ENCODE peak calls at places on chromosome 22, in four cellular contexts. E is GM20000, D is vagina, L is Peyer's patch. I is an unnamed sample.

GRCh38 chr22:35266277-35266676 is 9.0 kb downstream of the HMGXB4 start:
- DNase-seq in E (no peak), D (no peak), L (no peak), I (no peak)

GRCh38 chr22:25281675-25282345 is 62.4 kb downstream of the CRYBB2 start:
- DNase-seq in E (no peak), D (no peak), L (no peak), I (no peak)

GRCh38 chr22:50587407-50587806 is 4.8 kb upstream of the CHKB start:
- DNase-seq in E (no peak), D (no peak), L (no peak), I (no peak)

GRCh38 chr22:39664485-39665200 is 94.1 kb downstream of the CACNA1I start:
- DNase-seq in E (peak), D (no peak), L (no peak), I (peak)

GRCh38 chr22:22928666-22929380 is 41.2 kb downstream of the IGLL5 start:
- DNase-seq in E (peak), D (no peak), L (peak), I (peak)

GRCh38 chr22:32623943-32624342 is 149.3 kb downstream of the FBXO7 start:
- DNase-seq in E (no peak), D (no peak), L (peak), I (no peak)

GRCh38 chr22:30277547-30278344 is 11.1 kb upstream of the OSM start:
- DNase-seq in E (no peak), D (no peak), L (peak), I (no peak)

GRCh38 chr22:40312050-40312449 is 34.2 kb upstream of the ADSL start:
- DNase-seq in E (no peak), D (no peak), L (no peak), I (no peak)

GRCh38 chr22:24434472-24435322 is 7.3 kb downstream of the ADORA2A start:
- DNase-seq in E (peak), D (no peak), L (peak), I (peak)

GRCh38 chr22:50274311-50274710 is 4.1 kb upstream of the MAPK11 start:
- DNase-seq in E (peak), D (no peak), L (peak), I (no peak)

GRCh38 chr22:30538280-30538679 is 8.3 kb downstream of the SEC14L6 start:
- DNase-seq in E (no peak), D (no peak), L (no peak), I (no peak)

GRCh38 chr22:22235564-22235963 is 9.0 kb upstream of the VPREB1 start:
- DNase-seq in E (peak), D (no peak), L (peak), I (no peak)

GRCh38 chr22:35611891-35612576 is 5.1 kb downstream of the MB start:
- DNase-seq in E (no peak), D (no peak), L (no peak), I (no peak)

GRCh38 chr22:20740222-20740951 is 33.5 kb upstream of the SERPIND1 start:
- DNase-seq in E (no peak), D (no peak), L (no peak), I (no peak)

GRCh38 chr22:20741008-20741633 is 32.8 kb upstream of the SERPIND1 start:
- DNase-seq in E (no peak), D (no peak), L (no peak), I (no peak)

GRCh38 chr22:20744456-20744855 is 29.5 kb upstream of the SERPIND1 start:
- DNase-seq in E (no peak), D (no peak), L (no peak), I (no peak)

GRCh38 chr22:20742764-20743163 is 31.1 kb upstream of the SERPIND1 start:
- DNase-seq in E (no peak), D (no peak), L (no peak), I (no peak)

GRCh38 chr22:20741634-20742581 is 32.0 kb upstream of the SERPIND1 start:
- DNase-seq in E (peak), D (no peak), L (peak), I (no peak)
- TF ChIP-seq CTCF in E (peak), D (no peak), L (peak), I (no peak)

GRCh38 chr22:27438271-27438980 is 363.1 kb downstream of the MN1 start:
- DNase-seq in E (no peak), D (no peak), L (no peak), I (no peak)
- TF ChIP-seq CTCF in E (no peak), D (no peak), L (no peak), I (no peak)

GRCh38 chr22:27934069-27934468 is 15.0 kb upstream of the PITPNB start:
- DNase-seq in E (no peak), D (no peak), L (no peak), I (no peak)

GRCh38 chr22:27941143-27941542 is 22.1 kb upstream of the PITPNB start:
- DNase-seq in E (no peak), D (no peak), L (no peak), I (no peak)

GRCh38 chr22:27935897-27936296 is 16.8 kb upstream of the PITPNB start:
- DNase-seq in E (no peak), D (no peak), L (no peak), I (no peak)

GRCh38 chr22:27933186-27933983 is 14.3 kb upstream of the PITPNB start:
- DNase-seq in E (no peak), D (no peak), L (no peak), I (no peak)

GRCh38 chr22:27937453-27937852 is 18.4 kb upstream of the PITPNB start:
- DNase-seq in E (no peak), D (no peak), L (no peak), I (no peak)
- TF ChIP-seq CTCF in E (no peak), D (no peak), L (no peak), I (no peak)

GRCh38 chr22:46996595-46997310 is 234.3 kb downstream of the TBC1D22A start:
- DNase-seq in E (no peak), D (no peak), L (no peak), I (no peak)
- TF ChIP-seq CTCF in E (peak), D (no peak), L (peak), I (no peak)

GRCh38 chr22:44622685-44623084 is 79.3 kb upstream of the PRR5 start:
- DNase-seq in E (no peak), D (no peak), L (no peak), I (no peak)

GRCh38 chr22:44622147-44622427 is 79.9 kb upstream of the PRR5 start:
- DNase-seq in E (no peak), D (no peak), L (no peak), I (no peak)

GRCh38 chr22:44625421-44625760 is 76.6 kb upstream of the PRR5 start:
- DNase-seq in E (no peak), D (no peak), L (no peak), I (no peak)

GRCh38 chr22:44624689-44625420 is 77.1 kb upstream of the PRR5 start:
- DNase-seq in E (no peak), D (no peak), L (no peak), I (no peak)

DNA sequence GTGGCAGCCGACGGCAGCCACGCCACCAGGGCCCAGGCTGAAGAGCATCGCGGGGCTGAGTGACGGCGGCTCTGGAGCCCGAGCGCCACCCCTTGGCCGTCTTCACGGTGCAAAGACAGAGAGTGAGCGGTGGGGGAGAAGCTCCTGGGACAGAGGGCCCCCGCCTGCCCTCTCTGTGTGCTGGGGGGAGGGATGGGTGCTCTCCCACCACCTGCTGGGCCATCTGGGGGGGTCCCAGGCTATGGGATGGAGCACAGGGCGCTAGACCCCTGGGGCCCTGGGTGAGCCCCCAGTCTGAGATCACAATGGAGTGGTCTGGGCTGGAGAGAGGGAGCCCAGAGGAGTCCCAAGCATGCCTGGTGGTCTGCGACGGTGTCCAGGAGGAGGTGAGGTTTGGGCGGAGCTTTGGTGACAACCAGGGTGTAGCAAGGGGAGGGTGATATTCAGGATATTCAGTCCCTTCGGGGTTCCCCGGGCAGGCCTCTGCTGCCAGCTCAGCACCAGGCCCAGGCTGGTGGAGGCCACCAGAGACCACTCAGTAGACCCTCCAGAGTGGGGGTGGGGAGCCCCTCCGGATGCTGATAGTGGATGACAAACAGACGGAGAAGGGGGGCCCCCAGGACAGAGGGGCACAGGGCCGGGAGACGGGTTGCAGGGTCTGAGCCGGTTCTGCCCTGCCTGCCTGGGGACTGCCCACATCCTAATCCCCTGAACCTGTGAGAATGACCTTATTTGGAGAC is 78.1 kb upstream of the PRR5 start:
- DNase-seq in E (no peak), D (no peak), L (no peak), I (no peak)
- TF ChIP-seq CTCF in E (no peak), D (no peak), L (no peak), I (no peak)

I was measured in activated B cell treated with CpG ODN at 0.5 μM for 24 hours.